ENCODE peak calls at places on chromosomes 3 and 15, in ten cellular contexts. K, V, N, Z, W, A, H, J, U and Y are unnamed samples.

GRCh38 chr3:149579838-149580542 is 77.8 kb downstream of the WWTR1 start:
- DNase-seq in A (no peak), N (peak), U (no peak), V (peak), Z (no peak), J (no peak), H (no peak), W (no peak), K (no peak), Y (no peak)

GRCh38 chr3:171874879-171875278 is 31.7 kb downstream of the TMEM212 start:
- DNase-seq in Z (no peak), W (no peak), A (no peak), J (no peak), U (no peak), V (peak), N (no peak), K (no peak), H (no peak), Y (no peak)

GRCh38 chr15:92394327-92395175 is 870 bp downstream of the ST8SIA2 start:
- DNase-seq in Z (no peak), W (no peak), H (no peak), V (no peak), J (no peak), U (peak), K (no peak), A (no peak), N (no peak), Y (no peak)

GRCh38 chr3:103308921-103309320 is 874.1 kb downstream of the ZPLD1 start:
- DNase-seq in J (no peak), U (no peak), N (no peak), Z (no peak), K (no peak), H (no peak), W (no peak), A (no peak), V (no peak), Y (no peak)

GRCh38 chr3:47406762-47407149 is 25.9 kb downstream of the PTPN23 start:
- DNase-seq in Z (no peak), V (no peak), H (no peak), A (no peak), K (no peak), W (no peak), J (no peak), N (no peak), U (no peak), Y (no peak)

GRCh38 chr3:39154323-39155021 is 1.1 kb upstream of the CSRNP1 start:
- DNase-seq in J (no peak), Z (no peak), V (no peak), H (no peak), N (no peak), K (no peak), U (no peak), A (no peak), W (peak), Y (no peak)

GRCh38 chr3:127368186-127369032 is 80.6 kb upstream of the PRR20G start:
- DNase-seq in V (no peak), Z (no peak), K (no peak), W (no peak), A (no peak), N (no peak), H (no peak), J (no peak), U (no peak), Y (no peak)

GRCh38 chr15:74179101-74179841 is 5.8 kb downstream of the ISLR start:
- DNase-seq in H (peak), K (peak), N (peak), Z (peak), J (peak), U (peak), W (no peak), A (peak), V (peak), Y (peak)

GRCh38 chr3:73516656-73517055 is 108.1 kb downstream of the PDZRN3 start:
- DNase-seq in U (no peak), N (no peak), V (no peak), H (peak), J (no peak), W (peak), Z (peak), A (peak), K (peak), Y (peak)

GRCh38 chr3:53595660-53596059 is 101.2 kb downstream of the CACNA1D start:
- DNase-seq in H (no peak), A (no peak), K (no peak), N (no peak), W (no peak), Z (no peak), J (no peak), V (no peak), U (no peak), Y (no peak)

GRCh38 chr15:76146808-76147207 is 87.0 kb downstream of the TMEM266 start:
- DNase-seq in U (no peak), K (no peak), Z (no peak), A (no peak), W (no peak), N (no peak), J (no peak), H (no peak), V (no peak), Y (no peak)

GRCh38 chr15:40103864-40104271 is 4.8 kb downstream of the BMF start:
- DNase-seq in K (no peak), N (no peak), A (no peak), U (no peak), H (no peak), J (no peak), Z (no peak), W (no peak), V (no peak), Y (no peak)

GRCh38 chr3:134665243-134665642 is 14.4 kb upstream of the KY start:
- DNase-seq in K (no peak), A (no peak), W (no peak), V (no peak), H (no peak), J (no peak), N (no peak), U (no peak), Z (no peak), Y (no peak)

GRCh38 chr15:42324308-42324707 is 35.0 kb upstream of the CAPN3 start:
- DNase-seq in N (no peak), A (no peak), K (no peak), U (no peak), Z (peak), W (no peak), H (peak), V (no peak), J (no peak), Y (no peak)

GRCh38 chr3:79898907-79899306 is 131.1 kb upstream of the ROBO1 start:
- DNase-seq in A (no peak), K (no peak), J (no peak), Z (no peak), W (no peak), H (no peak), U (no peak), V (no peak), N (no peak), Y (no peak)

GRCh38 chr15:93066834-93067648 is 22.0 kb downstream of the RGMA start:
- DNase-seq in V (peak), A (no peak), K (no peak), H (peak), Z (no peak), W (no peak), J (no peak), N (no peak), U (no peak), Y (peak)

GRCh38 chr3:81549831-81550230 is 211.6 kb downstream of the GBE1 start:
- DNase-seq in J (no peak), N (no peak), K (no peak), W (no peak), H (no peak), U (no peak), V (no peak), A (no peak), Z (no peak), Y (no peak)

GRCh38 chr3:124075758-124076157 is 83.8 kb upstream of the ROPN1 start:
- DNase-seq in H (no peak), W (no peak), J (no peak), Z (no peak), K (no peak), V (no peak), U (no peak), A (no peak), N (no peak), Y (no peak)

GRCh38 chr15:99100245-99101173 is 4.4 kb upstream of the SYNM start:
- DNase-seq in J (peak), H (peak), U (peak), K (no peak), W (peak), V (peak), Z (no peak), A (peak), N (peak), Y (peak)

GRCh38 chr15:66862111-66862815 is 160.2 kb downstream of the SMAD6 start:
- DNase-seq in K (no peak), N (peak), A (peak), V (no peak), U (no peak), H (no peak), Z (no peak), W (peak), J (peak), Y (no peak)
- TF ChIP-seq CTCF in K (no peak), N (no peak), A (no peak), V (no peak), U (no peak), H (no peak), Z (no peak), W (no peak), J (no peak), Y (no peak)

GRCh38 chr3:69084326-69084667 is 440 bp upstream of the ARL6IP5 start:
- DNase-seq in H (no peak), N (peak), U (peak), Z (no peak), J (no peak), V (peak), K (no peak), A (no peak), W (no peak), Y (no peak)
- H3K27ac ChIP-seq in H (peak), N (peak), U (peak), Z (peak), J (peak), V (peak), K (peak), A (peak), W (peak), Y (peak)

GRCh38 chr15:64095795-64096485 is at the start of gene SNX1:
- DNase-seq in K (peak), V (peak), H (peak), Z (peak), N (peak), U (peak), W (peak), J (peak), A (peak), Y (peak)
- TF ChIP-seq CTCF in K (peak), V (no peak), H (peak), Z (no peak), N (no peak), U (no peak), W (no peak), J (peak), A (peak), Y (no peak)

GRCh38 chr3:69088033-69088432 is 3.3 kb downstream of the ARL6IP5 start:
- DNase-seq in U (no peak), N (peak), H (no peak), K (no peak), V (peak), J (no peak), A (no peak), Z (no peak), W (no peak), Y (no peak)
- H3K27ac ChIP-seq in U (no peak), N (peak), H (peak), K (peak), V (no peak), J (peak), A (peak), Z (no peak), W (peak), Y (peak)

DNA sequence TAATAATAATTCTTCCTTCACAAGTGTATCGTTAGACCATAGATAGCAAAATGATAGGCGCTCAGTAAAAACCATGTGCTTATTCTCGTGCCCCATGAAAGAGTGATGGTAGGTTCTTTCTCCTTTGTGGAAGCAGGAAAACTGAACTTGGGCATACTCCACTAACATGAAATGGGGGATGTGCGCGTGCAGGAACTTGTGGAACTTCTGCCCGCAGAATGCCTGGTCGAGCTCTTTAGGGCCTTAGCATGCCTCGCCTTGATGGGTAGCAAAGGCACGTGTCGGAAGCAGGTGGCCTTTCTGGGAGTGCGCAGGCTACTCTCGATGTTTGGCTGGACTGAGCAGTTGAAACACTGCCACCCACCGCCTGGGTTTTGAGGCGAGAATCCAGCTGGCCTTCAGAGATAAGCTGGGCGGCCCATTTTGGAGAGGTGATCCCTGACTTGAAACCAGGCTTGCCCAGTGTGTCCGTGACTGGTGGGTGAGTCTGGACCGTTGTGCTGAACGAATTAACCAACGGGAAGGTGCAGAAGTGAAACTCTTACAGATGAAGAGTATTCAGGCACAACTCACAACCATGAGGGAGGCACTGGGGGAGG is 821 bp downstream of the PCCB start:
- DNase-seq in J (no peak), Z (no peak), K (peak), N (peak), H (peak), A (peak), U (peak), V (peak), W (peak), Y (peak)
- TF ChIP-seq CTCF in J (no peak), Z (peak), K (no peak), N (no peak), H (peak), A (no peak), U (peak), V (peak), W (no peak), Y (peak)

GRCh38 chr15:68372291-68372811 is 59.6 kb downstream of the ITGA11 start:
- DNase-seq in U (peak), Z (no peak), J (no peak), N (peak), H (no peak), A (no peak), V (peak), W (no peak), K (no peak), Y (peak)
- H3K27ac ChIP-seq in U (no peak), Z (no peak), J (no peak), N (no peak), H (no peak), A (no peak), V (no peak), W (no peak), K (peak), Y (peak)

GRCh38 chr15:58273104-58273503 is 134.9 kb downstream of the AQP9 start:
- DNase-seq in J (no peak), W (no peak), K (no peak), A (no peak), H (no peak), Z (no peak), V (no peak), U (no peak), N (no peak), Y (no peak)

GRCh38 chr15:58271410-58271809 is 133.2 kb downstream of the AQP9 start:
- DNase-seq in Z (no peak), K (no peak), N (no peak), V (no peak), J (no peak), U (no peak), A (no peak), H (no peak), W (no peak), Y (no peak)

GRCh38 chr15:58267026-58267425 is 128.8 kb downstream of the AQP9 start:
- DNase-seq in H (no peak), U (no peak), N (peak), A (no peak), J (no peak), V (no peak), Z (no peak), K (no peak), W (no peak), Y (no peak)

GRCh38 chr15:58268746-58269145 is 130.6 kb downstream of the AQP9 start:
- DNase-seq in W (no peak), N (no peak), K (no peak), A (no peak), Z (no peak), U (no peak), H (no peak), V (no peak), J (no peak), Y (no peak)

DNA sequence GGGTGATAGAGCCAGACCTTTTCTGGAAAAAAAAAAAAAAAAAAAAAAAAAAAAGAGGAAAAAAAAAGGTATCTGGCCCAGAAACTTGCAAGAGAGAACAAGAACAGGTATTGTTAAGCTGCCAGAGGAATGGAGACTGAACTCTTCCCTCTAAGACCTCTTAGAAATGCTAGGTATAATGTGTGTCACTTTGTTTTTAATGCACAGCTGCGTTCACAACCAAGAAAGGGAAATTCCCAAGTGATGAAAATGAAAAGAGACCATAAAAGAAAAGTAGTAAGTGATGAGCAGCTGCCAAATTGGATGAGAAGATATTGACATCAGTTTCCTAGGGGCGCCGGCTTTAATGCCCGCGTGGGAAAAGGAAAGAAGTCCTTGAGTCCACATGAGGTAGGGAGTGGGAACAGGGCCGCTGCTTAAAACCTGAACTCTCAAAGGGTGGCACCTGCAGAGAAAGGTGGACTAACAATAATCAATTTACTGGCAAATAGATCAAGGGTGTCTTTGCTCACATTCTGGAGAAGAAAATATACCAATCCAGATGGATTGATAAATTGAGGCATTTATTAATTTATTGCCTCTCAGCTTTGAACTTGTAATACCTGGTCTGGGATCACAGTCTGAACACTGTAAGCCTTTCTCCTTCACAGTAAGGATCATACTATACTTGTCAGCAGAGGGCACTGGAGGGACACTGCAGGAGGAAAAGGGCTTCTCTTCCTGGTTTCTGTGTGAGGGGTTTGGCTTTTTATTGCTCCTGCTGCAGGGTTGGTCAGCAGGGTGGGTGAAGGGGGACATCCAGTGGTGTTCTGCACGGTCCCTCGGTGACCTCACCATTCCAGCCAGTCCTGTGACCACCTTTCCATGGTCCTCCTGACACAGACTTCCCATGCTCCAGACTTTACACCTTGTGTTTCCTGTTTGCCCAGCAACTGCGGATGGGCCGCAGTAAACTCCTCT is 131.6 kb downstream of the AQP9 start:
- DNase-seq in H (peak), N (peak), U (peak), W (peak), V (peak), A (peak), J (no peak), K (no peak), Z (peak), Y (no peak)
- TF ChIP-seq CTCF in H (peak), N (peak), U (peak), W (peak), V (peak), A (peak), J (no peak), K (peak), Z (peak), Y (peak)